ENCODE peak calls at places on chromosomes 5 and 9, in seven cellular contexts. V, T, F, Y, K, O and J are unnamed samples.

GRCh38 chr9:133592731-133593409 is 16.3 kb downstream of the FAM163B start:
- DNase-seq in V (no peak), T (no peak), F (no peak), Y (no peak), K (no peak), O (no peak), J (no peak)

GRCh38 chr5:173093597-173093996 is 37.4 kb downstream of the CREBRF start:
- DNase-seq in V (no peak), T (no peak), F (no peak), Y (no peak), K (no peak), O (no peak), J (no peak)

GRCh38 chr9:106420511-106420944 is 442.4 kb upstream of the ZNF462 start:
- DNase-seq in V (no peak), T (no peak), F (no peak), Y (no peak), K (no peak), O (no peak), J (no peak)

GRCh38 chr5:163997965-163998364 is 492.5 kb downstream of the MAT2B start:
- DNase-seq in V (no peak), T (no peak), F (no peak), Y (no peak), K (no peak), O (no peak), J (no peak)

GRCh38 chr5:159657766-159658165 is 258.5 kb upstream of the ADRA1B start:
- DNase-seq in V (no peak), T (no peak), F (no peak), Y (no peak), K (no peak), O (no peak), J (no peak)

GRCh38 chr5:6804766-6805165 is 91.5 kb downstream of the TENT4A start:
- DNase-seq in V (no peak), T (no peak), F (no peak), Y (no peak), K (no peak), O (no peak), J (no peak)

GRCh38 chr5:125607018-125607417 is 816.2 kb upstream of the GRAMD2B start:
- DNase-seq in V (no peak), T (no peak), F (no peak), Y (no peak), K (no peak), O (no peak), J (no peak)

GRCh38 chr9:119968837-119969707 is 599.8 kb upstream of the BRINP1 start:
- DNase-seq in V (peak), T (peak), F (peak), Y (peak), K (peak), O (peak), J (peak)

GRCh38 chr9:108156270-108156998 is 666.9 kb upstream of the KLF4 start:
- DNase-seq in V (no peak), T (no peak), F (no peak), Y (no peak), K (no peak), O (peak), J (peak)

GRCh38 chr9:34334337-34334824 is 5.0 kb downstream of the NUDT2 start:
- DNase-seq in V (no peak), T (no peak), F (no peak), Y (no peak), K (peak), O (no peak), J (no peak)

DNA sequence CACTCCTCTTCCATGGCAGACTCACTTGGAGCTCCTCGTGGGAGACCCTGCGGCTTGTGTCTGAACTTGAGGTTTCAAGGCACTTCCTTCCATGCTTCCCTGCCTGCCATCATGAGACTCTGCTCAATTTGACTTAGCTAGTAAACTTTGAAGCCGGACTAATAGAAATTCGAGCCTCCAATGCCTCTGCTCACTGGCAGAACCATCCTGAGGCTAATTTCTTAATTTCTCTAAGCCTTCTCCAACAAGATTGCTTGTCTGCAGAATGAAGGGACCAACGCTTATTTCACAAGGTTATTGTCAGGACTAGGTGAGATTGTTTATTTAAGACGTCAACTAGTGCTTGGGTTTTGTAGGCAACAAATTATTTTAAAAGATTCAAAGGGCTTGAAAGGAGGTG is 3.2 kb downstream of the POU4F3 start:
- DNase-seq in V (no peak), T (no peak), F (no peak), Y (no peak), K (no peak), O (no peak), J (no peak)
- TF ChIP-seq POLR2A in V (no peak), T (no peak), F (no peak), Y (no peak), K (no peak), O (no peak), J (no peak)

GRCh38 chr5:10441083-10441991 is at the start of gene ROPN1L:
- DNase-seq in V (peak), T (peak), F (peak), Y (peak), K (peak), O (peak), J (peak)
- TF ChIP-seq POLR2A in V (peak), T (peak), F (no peak), Y (peak), K (peak), O (peak), J (no peak)

GRCh38 chr5:51860532-51861018 is 477.3 kb downstream of the ISL1 start:
- DNase-seq in V (no peak), T (no peak), F (no peak), Y (no peak), K (no peak), O (no peak), J (no peak)
- TF ChIP-seq POLR2A in V (no peak), T (no peak), F (no peak), Y (no peak), K (no peak), O (no peak), J (no peak)

GRCh38 chr5:96883871-96884270 is 7.6 kb downstream of the ERAP2 start:
- DNase-seq in V (no peak), T (no peak), F (no peak), Y (no peak), K (no peak), O (no peak), J (no peak)

GRCh38 chr5:96876292-96876850 is at the start of gene ERAP2:
- DNase-seq in V (no peak), T (no peak), F (no peak), Y (no peak), K (peak), O (no peak), J (peak)

GRCh38 chr5:96884995-96885394 is 8.7 kb downstream of the ERAP2 start:
- DNase-seq in V (no peak), T (no peak), F (no peak), Y (no peak), K (no peak), O (no peak), J (no peak)

GRCh38 chr5:96881511-96882115 is 5.3 kb downstream of the ERAP2 start:
- DNase-seq in V (no peak), T (no peak), F (no peak), Y (no peak), K (no peak), O (no peak), J (peak)

GRCh38 chr5:96880402-96881164 is 4.3 kb downstream of the ERAP2 start:
- DNase-seq in V (no peak), T (no peak), F (no peak), Y (no peak), K (no peak), O (no peak), J (no peak)
- TF ChIP-seq POLR2A in V (no peak), T (no peak), F (no peak), Y (no peak), K (no peak), O (no peak), J (no peak)

GRCh38 chr5:154850255-154851062 is at the start of gene FAXDC2:
- DNase-seq in V (no peak), T (peak), F (peak), Y (peak), K (peak), O (peak), J (peak)
- TF ChIP-seq POLR2A in V (no peak), T (no peak), F (no peak), Y (no peak), K (no peak), O (no peak), J (no peak)

DNA sequence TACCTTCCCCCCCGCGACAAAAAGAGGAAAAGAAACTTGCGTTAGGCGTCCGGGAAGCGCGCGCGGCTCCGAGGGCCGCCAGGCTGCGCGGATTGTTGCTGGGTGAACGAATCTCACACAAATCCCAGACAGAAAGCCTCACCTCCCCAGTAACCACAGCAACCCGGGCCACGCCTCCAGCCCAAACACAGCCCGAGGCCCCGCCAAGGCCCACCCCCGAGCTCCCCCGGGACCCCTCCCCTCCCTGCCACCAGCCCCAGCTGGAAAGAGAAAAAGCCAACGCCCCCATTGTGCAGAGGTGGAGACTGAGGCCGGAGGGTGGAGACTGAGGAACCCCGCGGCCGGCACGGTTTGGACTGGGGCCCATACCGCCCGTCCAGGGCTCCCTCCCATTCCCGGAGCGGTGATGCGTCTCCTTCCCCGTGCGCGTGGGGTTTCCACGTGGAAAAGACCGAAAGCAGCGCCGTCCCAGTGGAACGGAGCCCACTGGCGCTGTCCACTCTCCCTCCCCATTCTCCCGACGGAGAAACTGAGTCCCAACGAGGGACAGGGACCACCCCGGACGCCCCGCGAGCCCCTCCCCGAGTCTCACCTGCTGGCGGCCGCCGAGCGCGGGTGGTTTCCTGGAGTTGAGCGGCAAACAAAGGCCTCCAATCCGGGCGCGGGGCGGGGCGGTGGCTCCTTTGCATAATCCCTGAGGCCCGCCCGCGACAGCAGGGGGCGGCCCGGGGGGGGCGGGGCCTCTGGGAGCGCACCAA is 10.2 kb upstream of the AKNA start:
- DNase-seq in V (peak), T (peak), F (peak), Y (peak), K (peak), O (peak), J (peak)
- TF ChIP-seq POLR2A in V (peak), T (no peak), F (peak), Y (peak), K (peak), O (peak), J (no peak)